ENCODE peak calls at places on chromosome 4, in nine cellular contexts. X is activated gamma-delta T cell treated with Interleukin-2 at 50 U/mL for 16 hours; O is cardiac fibroblast; J is H9; M is substantia nigra; Q is uterus; E is NCI-H1930; H is stimulated activated CD4-positive, alpha-beta T cell treated with anti-CD3 and anti-CD28 coated beads, Interleukin-2, amount 100 ng/mL, for 24 hours; Y is T-helper 9 cell. R is an unnamed sample.

GRCh38 chr4:114998316-114998715 is 115.1 kb downstream of the NDST4 start:
- DNase-seq in X (no peak), O (no peak), J (no peak), M (no peak), Q (no peak), E (no peak), H (no peak), Y (no peak), R (no peak)

GRCh38 chr4:184100297-184100885 is 117.3 kb downstream of the ENPP6 start:
- DNase-seq in X (peak; percentile 38), O (peak; percentile 24), J (peak; percentile 68), M (peak; percentile 52), Q (no peak), E (no peak), H (no peak), Y (peak; percentile 32), R (peak; percentile 10)

GRCh38 chr4:134216436-134216835 is 14.8 kb upstream of the PABPC4L start:
- DNase-seq in X (no peak), O (peak; percentile 23), J (no peak), M (no peak), Q (no peak), E (no peak), H (no peak), Y (no peak), R (no peak)

GRCh38 chr4:122635205-122635604 is 14.3 kb upstream of the IL21 start:
- DNase-seq in X (no peak), O (no peak), J (no peak), M (no peak), Q (no peak), E (no peak), H (no peak), Y (no peak), R (no peak)

GRCh38 chr4:87078987-87079469 is 141.4 kb downstream of the KLHL8 start:
- DNase-seq in X (no peak), O (peak; percentile 92), J (no peak), M (no peak), Q (peak; percentile 50), E (no peak), H (no peak), Y (no peak), R (no peak)

GRCh38 chr4:15918484-15919129 is 19.9 kb downstream of the FGFBP1 start:
- DNase-seq in X (no peak), O (no peak), J (no peak), M (no peak), Q (no peak), E (no peak), H (no peak), Y (no peak), R (no peak)

GRCh38 chr4:141977433-141977832 is 341.1 kb downstream of the IL15 start:
- DNase-seq in X (no peak), O (no peak), J (no peak), M (no peak), Q (no peak), E (no peak), H (no peak), Y (no peak), R (no peak)

GRCh38 chr4:132865458-132865857 is 283.6 kb upstream of the PCDH10 start:
- DNase-seq in X (no peak), O (no peak), J (no peak), M (no peak), Q (no peak), E (no peak), H (no peak), Y (no peak), R (no peak)

GRCh38 chr4:6354119-6354518 is 84.5 kb downstream of the WFS1 start:
- DNase-seq in X (no peak), O (no peak), J (no peak), M (no peak), Q (no peak), E (no peak), H (no peak), Y (no peak), R (no peak)

GRCh38 chr4:6834867-6835266 is 52.3 kb downstream of the KIAA0232 start:
- DNase-seq in X (no peak), O (peak; percentile 14), J (no peak), M (no peak), Q (no peak), E (no peak), H (no peak), Y (no peak), R (peak; percentile 24)

GRCh38 chr4:95889662-95890061 is 49.8 kb downstream of the PDHA2 start:
- DNase-seq in X (no peak), O (peak; percentile 36), J (peak; percentile 29), M (no peak), Q (no peak), E (no peak), H (no peak), Y (no peak), R (no peak)

GRCh38 chr4:56804551-56804950 is 16.9 kb downstream of the SPINK2 start:
- DNase-seq in X (no peak), O (peak; percentile 7), J (no peak), M (no peak), Q (no peak), E (no peak), H (no peak), Y (no peak), R (no peak)

GRCh38 chr4:88575222-88575621 is 17.1 kb upstream of the HERC3 start:
- DNase-seq in X (no peak), O (no peak), J (no peak), M (no peak), Q (no peak), E (no peak), H (no peak), Y (no peak), R (no peak)

GRCh38 chr4:57435300-57435699 is 325.1 kb upstream of the IGFBP7 start:
- DNase-seq in X (no peak), O (no peak), J (no peak), M (no peak), Q (no peak), E (no peak), H (no peak), Y (no peak), R (no peak)

GRCh38 chr4:101221294-101221693 is 126.0 kb downstream of the PPP3CA start:
- DNase-seq in X (no peak), O (no peak), J (no peak), M (no peak), Q (no peak), E (no peak), H (no peak), Y (no peak), R (no peak)

GRCh38 chr4:3646280-3646679 is 114.1 kb upstream of the LRPAP1 start:
- DNase-seq in X (no peak), O (no peak), J (no peak), M (no peak), Q (no peak), E (no peak), H (no peak), Y (no peak), R (no peak)

GRCh38 chr4:48237996-48238645 is 31.5 kb downstream of the TEC start:
- DNase-seq in X (no peak), O (peak; percentile 18), J (no peak), M (no peak), Q (no peak), E (no peak), H (no peak), Y (no peak), R (no peak)

GRCh38 chr4:107931775-107932321 is 499 bp downstream of the CYP2U1 start:
- DNase-seq in X (peak; percentile 27), O (no peak), J (no peak), M (peak; percentile 58), Q (no peak), E (no peak), H (peak; percentile 29), Y (peak; percentile 6), R (no peak)

GRCh38 chr4:48799157-48799556 is 19.1 kb upstream of the FRYL start:
- DNase-seq in X (no peak), O (no peak), J (no peak), M (no peak), Q (no peak), E (no peak), H (no peak), Y (no peak), R (no peak)

GRCh38 chr4:106380179-106380578 is 11.6 kb upstream of the GIMD1 start:
- DNase-seq in X (no peak), O (no peak), J (no peak), M (no peak), Q (no peak), E (no peak), H (no peak), Y (no peak), R (no peak)

GRCh38 chr4:39606747-39607146 is 31.9 kb downstream of the SMIM14 start:
- DNase-seq in X (no peak), O (no peak), J (no peak), M (no peak), Q (no peak), E (no peak), H (no peak), Y (no peak), R (no peak)

GRCh38 chr4:86014599-86014998 is 345.3 kb downstream of the MAPK10 start:
- DNase-seq in X (no peak), O (peak; percentile 20), J (no peak), M (no peak), Q (no peak), E (no peak), H (no peak), Y (no peak), R (no peak)

GRCh38 chr4:141730805-141731204 is 94.4 kb downstream of the IL15 start:
- DNase-seq in X (no peak), O (no peak), J (no peak), M (no peak), Q (no peak), E (no peak), H (no peak), Y (no peak), R (no peak)

GRCh38 chr4:110550260-110550659 is 72.6 kb downstream of the PITX2 start:
- DNase-seq in X (no peak), O (peak; percentile 14), J (no peak), M (no peak), Q (no peak), E (no peak), H (no peak), Y (no peak), R (no peak)

GRCh38 chr4:122777846-122778501 is 45.5 kb downstream of the BBS12 start:
- DNase-seq in X (no peak), O (peak; percentile 69), J (no peak), M (no peak), Q (no peak), E (no peak), H (no peak), Y (no peak), R (no peak)

GRCh38 chr4:5381981-5382441 is 326.3 kb downstream of the EVC2 start:
- DNase-seq in X (no peak), O (peak; percentile 11), J (no peak), M (no peak), Q (no peak), E (no peak), H (no peak), Y (no peak), R (peak; percentile 30)

GRCh38 chr4:155521382-155521781 is 144.6 kb upstream of the MAP9 start:
- DNase-seq in X (no peak), O (no peak), J (no peak), M (no peak), Q (no peak), E (no peak), H (no peak), Y (no peak), R (no peak)